ENCODE peak calls at places on chromosomes 2 and 18, in seven cellular contexts. Q, D, R, L, N, E and I are unnamed samples.

GRCh38 chr2:182372661-182373060 is 54.2 kb downstream of the PDE1A start:
- DNase-seq in Q (no peak), D (no peak), R (peak), L (peak), N (peak), E (peak), I (no peak)

GRCh38 chr18:23880931-23881330 is 133.6 kb upstream of the TTC39C start:
- DNase-seq in Q (no peak), D (no peak), R (no peak), L (no peak), N (no peak), E (no peak), I (no peak)

GRCh38 chr2:103138123-103138886 is 376.5 kb downstream of the TMEM182 start:
- DNase-seq in Q (no peak), D (no peak), R (no peak), L (no peak), N (no peak), E (no peak), I (no peak)

GRCh38 chr2:144560254-144560653 is 40.3 kb upstream of the ZEB2 start:
- DNase-seq in Q (no peak), D (no peak), R (no peak), L (no peak), N (no peak), E (no peak), I (no peak)

GRCh38 chr2:236089271-236090026 is 78.7 kb downstream of the GBX2 start:
- DNase-seq in Q (no peak), D (no peak), R (no peak), L (no peak), N (no peak), E (peak), I (no peak)

GRCh38 chr2:212913902-212914301 is 237.5 kb downstream of the IKZF2 start:
- DNase-seq in Q (no peak), D (no peak), R (no peak), L (no peak), N (no peak), E (no peak), I (no peak)

GRCh38 chr2:209579236-209579749 is 155.4 kb downstream of the MAP2 start:
- DNase-seq in Q (peak), D (no peak), R (peak), L (no peak), N (no peak), E (peak), I (peak)

GRCh38 chr2:154386186-154386585 is 312.3 kb upstream of the KCNJ3 start:
- DNase-seq in Q (no peak), D (no peak), R (no peak), L (no peak), N (no peak), E (no peak), I (no peak)

GRCh38 chr2:124810132-124810531 is 785.0 kb downstream of the CNTNAP5 start:
- DNase-seq in Q (no peak), D (no peak), R (peak), L (peak), N (no peak), E (no peak), I (no peak)

GRCh38 chr2:223846524-223846923 is 9.1 kb upstream of the AP1S3 start:
- DNase-seq in Q (no peak), D (no peak), R (peak), L (peak), N (no peak), E (peak), I (no peak)

GRCh38 chr2:45748239-45748638 is 96.8 kb downstream of the PRKCE start:
- DNase-seq in Q (no peak), D (no peak), R (peak), L (no peak), N (peak), E (peak), I (no peak)

GRCh38 chr18:37476182-37476581 is 89.4 kb downstream of the CELF4 start:
- DNase-seq in Q (no peak), D (no peak), R (peak), L (peak), N (no peak), E (peak), I (peak)